ENCODE peak calls at places on chromosomes 1 and 21, in four cellular contexts. One of them, this sample, is unnamed.

GRCh38 chr1:211735208-211736170 is 60.1 kb upstream of the NEK2 start:
- DNase-seq in right atrium auricular region: peak
- DNase-seq in RWPE1: peak
- DNase-seq in CD4-positive, alpha-beta T cell: no peak
- DNase-seq in this sample: no peak

GRCh38 chr1:6392081-6392879 is 1.3 kb downstream of the ACOT7 start:
- DNase-seq in CD4-positive, alpha-beta T cell: no peak
- DNase-seq in RWPE1: no peak
- DNase-seq in right atrium auricular region: no peak
- DNase-seq in this sample: no peak

GRCh38 chr1:95048332-95048731 is 24.4 kb downstream of the ALG14 start:
- DNase-seq in right atrium auricular region: no peak
- DNase-seq in CD4-positive, alpha-beta T cell: no peak
- DNase-seq in RWPE1: no peak
- DNase-seq in this sample: no peak

GRCh38 chr1:160877221-160877620 is 7.8 kb downstream of the ITLN1 start:
- DNase-seq in RWPE1: no peak
- DNase-seq in CD4-positive, alpha-beta T cell: no peak
- DNase-seq in right atrium auricular region: no peak
- DNase-seq in this sample: no peak

GRCh38 chr21:29196021-29196663 is 65.7 kb downstream of the MAP3K7CL start:
- DNase-seq in RWPE1: peak
- DNase-seq in right atrium auricular region: peak
- DNase-seq in CD4-positive, alpha-beta T cell: peak
- DNase-seq in this sample: peak

GRCh38 chr1:199931666-199932377 is 95.7 kb upstream of the NR5A2 start:
- DNase-seq in right atrium auricular region: no peak
- DNase-seq in CD4-positive, alpha-beta T cell: peak
- DNase-seq in RWPE1: no peak
- DNase-seq in this sample: no peak

GRCh38 chr1:156251527-156251926 is 3.7 kb upstream of the PAQR6 start:
- DNase-seq in CD4-positive, alpha-beta T cell: no peak
- DNase-seq in right atrium auricular region: no peak
- DNase-seq in RWPE1: no peak
- DNase-seq in this sample: no peak

GRCh38 chr1:28507247-28507645 is 1.4 kb downstream of the RCC1 start:
- DNase-seq in right atrium auricular region: no peak
- DNase-seq in CD4-positive, alpha-beta T cell: no peak
- DNase-seq in RWPE1: no peak
- DNase-seq in this sample: no peak

GRCh38 chr1:1449099-1449739 is at the start of gene ATAD3C:
- DNase-seq in RWPE1: no peak
- DNase-seq in right atrium auricular region: no peak
- DNase-seq in CD4-positive, alpha-beta T cell: no peak
- DNase-seq in this sample: no peak

GRCh38 chr1:2376931-2377672 is 14.3 kb downstream of the MORN1 start:
- DNase-seq in right atrium auricular region: no peak
- DNase-seq in RWPE1: no peak
- DNase-seq in CD4-positive, alpha-beta T cell: no peak
- DNase-seq in this sample: no peak

GRCh38 chr1:33092438-33092837 is 11.5 kb downstream of the AZIN2 start:
- DNase-seq in right atrium auricular region: no peak
- DNase-seq in RWPE1: no peak
- DNase-seq in CD4-positive, alpha-beta T cell: no peak
- DNase-seq in this sample: no peak

GRCh38 chr1:183234660-183235476 is 48.8 kb downstream of the LAMC2 start:
- DNase-seq in CD4-positive, alpha-beta T cell: no peak
- DNase-seq in right atrium auricular region: peak
- DNase-seq in RWPE1: peak
- DNase-seq in this sample: no peak

GRCh38 chr21:35294231-35294898 is 245.3 kb upstream of the RUNX1 start:
- DNase-seq in CD4-positive, alpha-beta T cell: no peak
- DNase-seq in right atrium auricular region: no peak
- DNase-seq in RWPE1: no peak
- DNase-seq in this sample: no peak

GRCh38 chr1:20279507-20279906 is 11.2 kb upstream of the VWA5B1 start:
- DNase-seq in CD4-positive, alpha-beta T cell: no peak
- DNase-seq in RWPE1: peak
- DNase-seq in right atrium auricular region: no peak
- DNase-seq in this sample: no peak

GRCh38 chr1:160993544-160993943 is 27.4 kb downstream of the F11R start:
- DNase-seq in CD4-positive, alpha-beta T cell: no peak
- DNase-seq in RWPE1: peak
- DNase-seq in right atrium auricular region: no peak
- DNase-seq in this sample: no peak

GRCh38 chr1:23867542-23867952 is 543 bp downstream of the FUCA1 start:
- DNase-seq in RWPE1: peak
- DNase-seq in right atrium auricular region: no peak
- DNase-seq in CD4-positive, alpha-beta T cell: no peak
- DNase-seq in this sample: no peak

GRCh38 chr1:214414691-214415090 is 133.7 kb downstream of the SMYD2 start:
- DNase-seq in right atrium auricular region: no peak
- DNase-seq in RWPE1: no peak
- DNase-seq in CD4-positive, alpha-beta T cell: no peak
- DNase-seq in this sample: no peak

GRCh38 chr1:95384570-95384969 is 150.6 kb downstream of the RWDD3 start:
- DNase-seq in right atrium auricular region: no peak
- DNase-seq in CD4-positive, alpha-beta T cell: no peak
- DNase-seq in RWPE1: peak
- DNase-seq in this sample: no peak

GRCh38 chr1:182802006-182802798 is 12.6 kb downstream of the NPL start:
- DNase-seq in right atrium auricular region: no peak
- DNase-seq in CD4-positive, alpha-beta T cell: no peak
- DNase-seq in RWPE1: peak
- DNase-seq in this sample: no peak

GRCh38 chr1:236416165-236416564 is 22.1 kb downstream of the EDARADD start:
- DNase-seq in CD4-positive, alpha-beta T cell: peak
- DNase-seq in right atrium auricular region: no peak
- DNase-seq in RWPE1: no peak
- DNase-seq in this sample: peak

GRCh38 chr1:220149742-220150141 is 55.8 kb downstream of the IARS2 start:
- DNase-seq in CD4-positive, alpha-beta T cell: no peak
- DNase-seq in right atrium auricular region: no peak
- DNase-seq in RWPE1: no peak
- DNase-seq in this sample: no peak

GRCh38 chr1:15252547-15252835 is 5.5 kb downstream of the FHAD1 start:
- DNase-seq in CD4-positive, alpha-beta T cell: no peak
- DNase-seq in RWPE1: no peak
- DNase-seq in right atrium auricular region: no peak
- DNase-seq in this sample: no peak

GRCh38 chr1:3019516-3020051 is 1.7 kb upstream of the ACTRT2 start:
- DNase-seq in RWPE1: no peak
- DNase-seq in CD4-positive, alpha-beta T cell: no peak
- DNase-seq in right atrium auricular region: no peak
- DNase-seq in this sample: no peak

GRCh38 chr21:17454315-17455027 is 58.4 kb upstream of the CXADR start:
- DNase-seq in right atrium auricular region: no peak
- DNase-seq in CD4-positive, alpha-beta T cell: peak
- DNase-seq in RWPE1: peak
- DNase-seq in this sample: no peak

GRCh38 chr1:153597206-153597605 is 15.7 kb downstream of the S100A16 start:
- DNase-seq in right atrium auricular region: no peak
- DNase-seq in CD4-positive, alpha-beta T cell: no peak
- DNase-seq in RWPE1: no peak
- DNase-seq in this sample: no peak

GRCh38 chr1:153592706-153593105 is 20.2 kb downstream of the S100A16 start:
- DNase-seq in right atrium auricular region: no peak
- DNase-seq in RWPE1: no peak
- DNase-seq in CD4-positive, alpha-beta T cell: no peak
- DNase-seq in this sample: no peak

GRCh38 chr1:153599847-153600246 is 13.1 kb downstream of the S100A16 start:
- DNase-seq in CD4-positive, alpha-beta T cell: no peak
- DNase-seq in right atrium auricular region: no peak
- DNase-seq in RWPE1: no peak
- DNase-seq in this sample: no peak

GRCh38 chr1:153602749-153603148 is 10.2 kb downstream of the S100A16 start:
- DNase-seq in right atrium auricular region: no peak
- DNase-seq in RWPE1: no peak
- DNase-seq in CD4-positive, alpha-beta T cell: no peak
- DNase-seq in this sample: no peak

DNA sequence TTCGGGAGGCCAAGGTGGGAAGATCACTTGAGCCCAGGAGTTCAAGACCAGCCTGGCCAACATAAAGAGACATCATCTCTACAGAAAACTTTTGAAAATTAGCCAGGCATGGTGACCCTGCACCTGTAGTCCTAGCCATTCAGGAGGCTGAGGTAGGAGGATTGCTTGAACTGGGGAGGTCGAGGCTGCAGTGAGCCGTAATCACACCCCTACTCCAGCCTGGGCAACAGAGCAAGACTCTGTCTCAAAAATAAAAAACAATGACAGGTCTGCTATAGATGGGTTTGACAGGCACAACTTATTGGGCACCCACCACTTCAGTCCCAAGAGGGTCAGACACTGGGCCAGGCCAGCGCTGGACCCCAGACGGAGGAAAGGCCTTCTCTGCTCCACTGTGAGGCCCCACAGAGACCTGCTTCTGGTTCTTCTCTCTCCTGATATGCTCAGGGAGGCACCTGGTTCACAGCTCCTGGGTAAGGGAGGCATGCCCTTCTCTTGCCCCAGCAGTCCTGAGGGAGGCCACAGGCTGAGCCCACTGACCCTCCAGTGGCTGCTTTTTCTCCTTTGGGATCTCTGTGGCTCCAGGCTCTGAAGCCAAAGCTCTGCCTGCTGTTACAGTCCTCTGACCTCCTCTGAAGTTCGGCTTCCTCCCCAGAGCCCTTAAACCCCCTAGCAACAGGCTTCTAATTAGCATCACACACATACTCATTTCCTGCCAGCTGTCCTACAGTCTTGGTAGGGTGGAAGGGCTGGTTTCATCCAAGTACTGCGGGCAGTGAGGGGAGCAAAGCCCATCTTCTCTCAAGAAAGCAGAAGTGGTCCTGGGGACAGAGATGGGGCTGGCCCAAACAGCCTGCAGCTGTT is 14.4 kb downstream of the S100A16 start:
- DNase-seq in CD4-positive, alpha-beta T cell: no peak
- DNase-seq in RWPE1: no peak
- DNase-seq in right atrium auricular region: no peak
- DNase-seq in this sample: no peak
- H3K27ac ChIP-seq in CD4-positive, alpha-beta T cell: no peak
- H3K27ac ChIP-seq in RWPE1: peak
- H3K27ac ChIP-seq in right atrium auricular region: no peak
- H3K27ac ChIP-seq in this sample: no peak

DNA sequence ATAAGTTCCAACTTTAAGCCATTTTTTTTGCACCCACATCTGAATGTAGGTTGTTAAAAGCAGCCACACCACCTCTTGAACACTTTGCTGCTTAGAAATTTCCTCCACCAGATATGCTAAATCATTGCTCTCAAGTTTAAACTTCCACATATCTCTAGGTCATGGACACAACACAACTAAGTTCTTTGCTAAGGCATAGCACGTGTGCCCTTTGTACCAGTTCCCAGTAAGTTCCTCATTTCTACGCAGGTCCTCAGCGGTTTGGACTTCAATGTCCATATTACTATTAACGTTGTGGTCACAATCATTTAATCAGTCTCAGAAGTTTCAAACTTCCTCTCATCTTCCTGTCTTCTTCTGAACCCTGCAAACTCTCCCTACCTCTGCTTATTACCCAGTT is 661.6 kb upstream of the PKN2 start:
- DNase-seq in RWPE1: no peak
- DNase-seq in right atrium auricular region: no peak
- DNase-seq in CD4-positive, alpha-beta T cell: no peak
- DNase-seq in this sample: no peak
- H3K27ac ChIP-seq in RWPE1: no peak
- H3K27ac ChIP-seq in right atrium auricular region: no peak
- H3K27ac ChIP-seq in CD4-positive, alpha-beta T cell: no peak
- H3K27ac ChIP-seq in this sample: no peak

DNA sequence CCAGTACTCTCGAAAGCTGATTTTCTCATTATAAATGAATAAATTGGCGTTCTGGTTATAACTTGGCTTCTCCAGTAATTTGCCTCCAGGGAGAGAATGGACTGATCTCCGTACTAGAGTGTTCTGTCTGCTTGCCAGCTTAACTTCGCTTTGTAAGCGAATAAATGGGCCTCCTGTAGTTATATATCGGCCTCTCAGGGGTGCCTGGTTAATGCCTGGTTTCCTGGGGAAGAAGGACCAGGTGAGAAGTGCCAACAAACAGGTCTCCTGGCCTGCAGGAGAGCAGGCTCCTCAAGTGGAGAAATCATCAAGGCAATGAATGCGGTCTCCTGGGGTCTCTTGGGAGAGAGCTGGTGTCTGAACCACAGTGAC is 107.4 kb upstream of the SERBP1 start:
- DNase-seq in right atrium auricular region: no peak
- DNase-seq in CD4-positive, alpha-beta T cell: no peak
- DNase-seq in RWPE1: no peak
- DNase-seq in this sample: no peak
- H3K27ac ChIP-seq in right atrium auricular region: no peak
- H3K27ac ChIP-seq in CD4-positive, alpha-beta T cell: no peak
- H3K27ac ChIP-seq in RWPE1: no peak
- H3K27ac ChIP-seq in this sample: no peak

DNA sequence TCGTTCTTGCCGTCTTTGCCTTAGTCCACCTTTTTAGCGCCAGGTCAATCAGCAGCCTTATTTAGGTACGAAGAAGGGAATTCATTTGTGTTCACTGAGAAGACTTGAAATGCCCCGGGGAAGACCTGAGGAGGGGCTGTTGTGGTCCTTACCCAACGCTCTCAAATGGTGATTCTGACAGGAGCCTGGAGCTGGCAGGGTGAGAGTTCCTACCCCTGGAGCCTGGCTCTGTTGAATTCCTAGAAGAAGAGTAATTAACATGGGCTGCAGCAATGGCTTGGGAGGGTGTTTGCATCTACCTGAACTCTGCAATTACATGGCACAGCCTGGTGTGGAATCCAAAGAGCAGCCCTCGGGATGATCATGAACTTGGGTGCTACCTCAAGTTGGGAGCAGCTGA is 77.0 kb upstream of the DSCAM start:
- DNase-seq in right atrium auricular region: no peak
- DNase-seq in CD4-positive, alpha-beta T cell: no peak
- DNase-seq in RWPE1: no peak
- DNase-seq in this sample: no peak
- H3K27ac ChIP-seq in right atrium auricular region: no peak
- H3K27ac ChIP-seq in CD4-positive, alpha-beta T cell: no peak
- H3K27ac ChIP-seq in RWPE1: no peak
- H3K27ac ChIP-seq in this sample: no peak

This sample was measured in CD8-positive, alpha-beta memory T cell.